ENCODE peak calls at places on chromosome 17, in four cellular contexts. D is HS-27A; N is NCI-H1436; Z is activated effector memory CD4-positive, alpha-beta T cell treated with anti-CD3 and anti-CD28 coated beads, Interleukin-2, amount 50 U/mL, for 16 hours. I is an unnamed sample.

GRCh38 chr17:63774982-63775290 is 966 bp downstream of the DDX42 start:
- DNase-seq in D (no peak), N (no peak), Z (no peak), I (no peak)

GRCh38 chr17:49677933-49678847 is at the start of gene SPOP:
- DNase-seq in D (peak; percentile 97), N (peak; percentile 100), Z (peak; percentile 99), I (peak; percentile 100)

GRCh38 chr17:77854759-77855745 is 103.5 kb upstream of the TNRC6C start:
- DNase-seq in D (no peak), N (no peak), Z (peak; percentile 55), I (no peak)

GRCh38 chr17:39001703-39002637 is 34.8 kb upstream of the FBXO47 start:
- DNase-seq in D (no peak), N (no peak), Z (no peak), I (peak; percentile 96)

GRCh38 chr17:43576563-43577229 is 30.6 kb upstream of the ETV4 start:
- DNase-seq in D (no peak), N (peak; percentile 69), Z (peak; percentile 87), I (peak; percentile 91)

GRCh38 chr17:80987941-80988461 is 3.6 kb upstream of the CHMP6 start:
- DNase-seq in D (no peak), N (no peak), Z (no peak), I (no peak)

GRCh38 chr17:39174907-39175694 is 9.1 kb upstream of the ARL5C start:
- DNase-seq in D (no peak), N (peak; percentile 79), Z (peak; percentile 92), I (peak; percentile 96)

GRCh38 chr17:42773290-42774035 is at the start of gene VPS25:
- DNase-seq in D (peak; percentile 30), N (peak; percentile 88), Z (peak; percentile 91), I (peak; percentile 78)

GRCh38 chr17:36722121-36722902 is 120.9 kb downstream of the MRM1 start:
- DNase-seq in D (no peak), N (peak; percentile 95), Z (peak; percentile 91), I (no peak)

GRCh38 chr17:2253768-2254406 is 49.7 kb downstream of the SMG6 start:
- DNase-seq in D (no peak), N (no peak), Z (peak; percentile 68), I (no peak)

GRCh38 chr17:8004899-8005298 is 2.5 kb downstream of the GUCY2D start:
- DNase-seq in D (no peak), N (no peak), Z (no peak), I (no peak)

GRCh38 chr17:55295411-55296170 is 30.8 kb downstream of the HLF start:
- DNase-seq in D (no peak), N (peak; percentile 54), Z (peak; percentile 82), I (no peak)

GRCh38 chr17:65876985-65877384 is 314.9 kb downstream of the CEP112 start:
- DNase-seq in D (no peak), N (no peak), Z (no peak), I (no peak)

GRCh38 chr17:43020789-43021738 is 1.1 kb downstream of the VAT1 start:
- DNase-seq in D (no peak), N (peak; percentile 39), Z (no peak), I (peak; percentile 97)

GRCh38 chr17:81165246-81166032 is at the start of gene PVALEF:
- DNase-seq in D (no peak), N (no peak), Z (no peak), I (no peak)

GRCh38 chr17:44981221-44981968 is 13.3 kb upstream of the C1QL1 start:
- DNase-seq in D (no peak), N (no peak), Z (no peak), I (no peak)

GRCh38 chr17:78997231-78997741 is 12.3 kb downstream of the CANT1 start:
- DNase-seq in D (no peak), N (no peak), Z (no peak), I (peak; percentile 77)

GRCh38 chr17:56425483-56425882 is 168.0 kb upstream of the NOG start:
- DNase-seq in D (no peak), N (no peak), Z (no peak), I (no peak)

GRCh38 chr17:37212184-37212583 is 163.6 kb upstream of the C17orf78 start:
- DNase-seq in D (no peak), N (peak; percentile 27), Z (no peak), I (no peak)

GRCh38 chr17:13568746-13569739 is 32.7 kb downstream of the HS3ST3A1 start:
- DNase-seq in D (no peak), N (no peak), Z (no peak), I (no peak)

GRCh38 chr17:43667506-43668438 is 6.0 kb upstream of the MEOX1 start:
- DNase-seq in D (no peak), N (no peak), Z (no peak), I (no peak)

GRCh38 chr17:73600103-73600871 is 44.0 kb downstream of the SDK2 start:
- DNase-seq in D (no peak), N (no peak), Z (no peak), I (no peak)

GRCh38 chr17:34683390-34683789 is 104.0 kb downstream of the TMEM132E start:
- DNase-seq in D (no peak), N (no peak), Z (no peak), I (no peak)

GRCh38 chr17:68013385-68013784 is 17.1 kb upstream of the C17orf58 start:
- DNase-seq in D (no peak), N (no peak), Z (no peak), I (no peak)

GRCh38 chr17:42049834-42050359 is 504 bp downstream of the C17orf113 start:
- DNase-seq in D (no peak), N (no peak), Z (no peak), I (no peak)

GRCh38 chr17:9729034-9729650 is 62.2 kb downstream of the DHRS7C start:
- DNase-seq in D (no peak), N (peak; percentile 11), Z (no peak), I (no peak)